ENCODE peak calls at places on chromosomes 16 and 17, in nine cellular contexts. P is NCI-H1092 treated with DMSO at 0.1 percent for 48 hours; S is mucosa of descending colon; V is left lung; T is effector memory CD4-positive, alpha-beta T cell; G is cardiac muscle cell; U is WTC11; O is HCT116; Q is hepatocyte. W is an unnamed sample.

GRCh38 chr16:89363621-89364393 is 126.6 kb downstream of the ANKRD11 start:
- DNase-seq in P (no peak), S (no peak), V (no peak), T (peak; percentile 57), G (peak; percentile 78), U (no peak), O (peak; percentile 76), Q (peak; percentile 63), W (peak; percentile 73)

GRCh38 chr16:52408197-52408845 is 138.6 kb downstream of the TOX3 start:
- DNase-seq in P (peak; percentile 32), S (no peak), V (no peak), T (no peak), G (no peak), U (no peak), O (no peak), Q (peak; percentile 21), W (no peak)

GRCh38 chr17:75518201-75518600 is 1.9 kb downstream of the TSEN54 start:
- DNase-seq in P (no peak), S (no peak), V (no peak), T (peak; percentile 49), G (no peak), U (no peak), O (no peak), Q (no peak), W (no peak)

GRCh38 chr16:3152022-3152272 is 17.1 kb downstream of the ZNF213 start:
- DNase-seq in P (no peak), S (no peak), V (peak; percentile 45), T (no peak), G (no peak), U (no peak), O (no peak), Q (no peak), W (no peak)

GRCh38 chr16:35144212-35144932 is 1685.0 kb downstream of the TP53TG3F start:
- DNase-seq in P (no peak), S (peak; percentile 9), V (no peak), T (no peak), G (no peak), U (no peak), O (no peak), Q (no peak), W (no peak)

GRCh38 chr17:77371888-77372443 is 231.2 kb downstream of the SEC14L1 start:
- DNase-seq in P (no peak), S (peak; percentile 56), V (peak; percentile 60), T (no peak), G (no peak), U (no peak), O (no peak), Q (no peak), W (no peak)

GRCh38 chr17:80795737-80796136 is 195.9 kb upstream of the CHMP6 start:
- DNase-seq in P (no peak), S (no peak), V (peak; percentile 66), T (no peak), G (peak; percentile 54), U (no peak), O (no peak), Q (no peak), W (no peak)

GRCh38 chr17:74686761-74687160 is 26.0 kb downstream of the CD300LF start:
- DNase-seq in P (no peak), S (no peak), V (no peak), T (no peak), G (no peak), U (no peak), O (no peak), Q (no peak), W (no peak)

GRCh38 chr16:1077877-1078578 is 5.5 kb downstream of the SSTR5 start:
- DNase-seq in P (no peak), S (no peak), V (no peak), T (no peak), G (no peak), U (no peak), O (no peak), Q (no peak), W (no peak)

GRCh38 chr17:50035421-50035879 is 20.5 kb upstream of the ITGA3 start:
- DNase-seq in P (no peak), S (peak; percentile 28), V (no peak), T (no peak), G (no peak), U (no peak), O (no peak), Q (no peak), W (no peak)

GRCh38 chr16:714558-715447 is at the start of gene METRN:
- DNase-seq in P (peak; percentile 79), S (peak; percentile 92), V (peak; percentile 97), T (peak; percentile 75), G (peak; percentile 93), U (peak; percentile 93), O (no peak), Q (peak; percentile 95), W (peak; percentile 86)

GRCh38 chr16:88320947-88321634 is 61.7 kb upstream of the ZNF469 start:
- DNase-seq in P (no peak), S (peak; percentile 36), V (peak; percentile 72), T (no peak), G (no peak), U (no peak), O (peak; percentile 42), Q (no peak), W (no peak)

GRCh38 chr17:74442670-74443515 is 11.0 kb downstream of the GPRC5C start:
- DNase-seq in P (peak; percentile 86), S (peak; percentile 93), V (peak; percentile 92), T (no peak), G (peak; percentile 78), U (peak; percentile 66), O (peak; percentile 89), Q (peak; percentile 93), W (peak; percentile 69)

GRCh38 chr16:4200000-4200780 is 41.7 kb downstream of the SRL start:
- DNase-seq in P (peak; percentile 37), S (no peak), V (peak; percentile 87), T (no peak), G (peak; percentile 70), U (peak; percentile 74), O (peak; percentile 31), Q (peak; percentile 85), W (peak; percentile 61)

GRCh38 chr17:65537845-65538678 is 23.4 kb downstream of the AXIN2 start:
- DNase-seq in P (no peak), S (no peak), V (peak; percentile 66), T (peak; percentile 43), G (no peak), U (no peak), O (no peak), Q (no peak), W (no peak)

GRCh38 chr16:66028505-66029216 is 337.8 kb upstream of the CDH5 start:
- DNase-seq in P (no peak), S (no peak), V (no peak), T (no peak), G (peak; percentile 78), U (no peak), O (no peak), Q (no peak), W (no peak)

GRCh38 chr16:70766176-70766575 is 34.8 kb downstream of the VAC14 start:
- DNase-seq in P (no peak), S (peak; percentile 34), V (no peak), T (no peak), G (no peak), U (no peak), O (no peak), Q (no peak), W (no peak)

GRCh38 chr17:5816491-5816890 is 232.2 kb upstream of the NLRP1 start:
- DNase-seq in P (no peak), S (no peak), V (no peak), T (no peak), G (no peak), U (no peak), O (no peak), Q (no peak), W (peak; percentile 35)

GRCh38 chr16:4233431-4233830 is 8.4 kb downstream of the SRL start:
- DNase-seq in P (no peak), S (no peak), V (no peak), T (no peak), G (no peak), U (no peak), O (no peak), Q (no peak), W (no peak)

GRCh38 chr17:31067699-31068184 is 27.0 kb upstream of the NF1 start:
- DNase-seq in P (no peak), S (no peak), V (no peak), T (no peak), G (peak; percentile 83), U (no peak), O (peak; percentile 34), Q (peak; percentile 46), W (no peak)

GRCh38 chr17:63611354-63611753 is 10.7 kb downstream of the TACO1 start:
- DNase-seq in P (no peak), S (no peak), V (no peak), T (no peak), G (no peak), U (no peak), O (no peak), Q (no peak), W (no peak)

W was measured in H9.